ENCODE peak calls at places on chromosome 10, in five cellular contexts. D is natural killer cell; A is nephron progenitor cell; F is CD4-positive, alpha-beta T cell; P is right lobe of liver. U is an unnamed sample.

GRCh38 chr10:76491216-76491615 is 1059.8 kb downstream of the LRMDA start:
- DNase-seq in F (no peak), P (no peak), D (no peak), A (no peak), U (no peak)

GRCh38 chr10:86061301-86061873 is 305.2 kb downstream of the GRID1 start:
- DNase-seq in F (no peak), D (no peak), A (no peak), P (no peak), U (no peak)

GRCh38 chr10:30870926-30871325 is 160.7 kb downstream of the ZNF438 start:
- DNase-seq in D (no peak), P (no peak), F (no peak), A (no peak), U (no peak)

GRCh38 chr10:96511044-96511945 is 2.4 kb downstream of the TLL2 start:
- DNase-seq in F (no peak), A (peak), P (no peak), D (no peak), U (peak)

GRCh38 chr10:77634939-77635338 is 2.7 kb downstream of the KCNMA1 start:
- DNase-seq in D (no peak), F (no peak), P (no peak), A (no peak), U (no peak)

GRCh38 chr10:126090911-126091728 is 194.8 kb downstream of the FANK1 start:
- DNase-seq in F (no peak), D (no peak), P (no peak), A (no peak), U (no peak)

GRCh38 chr10:56319386-56319785 is 41.7 kb downstream of the ZWINT start:
- DNase-seq in D (no peak), A (no peak), P (no peak), F (no peak), U (no peak)

GRCh38 chr10:110503528-110504110 is 5.9 kb downstream of the DUSP5 start:
- DNase-seq in F (no peak), A (no peak), D (no peak), P (no peak), U (no peak)

GRCh38 chr10:70430489-70431445 is 10.7 kb downstream of the NODAL start:
- DNase-seq in F (no peak), P (peak), D (no peak), A (no peak), U (no peak)

GRCh38 chr10:56269181-56269580 is 91.9 kb downstream of the ZWINT start:
- DNase-seq in A (no peak), D (no peak), F (no peak), P (no peak), U (no peak)

GRCh38 chr10:49518982-49519578 is 19.8 kb downstream of the ERCC6 start:
- DNase-seq in F (no peak), A (peak), D (no peak), P (no peak), U (no peak)

GRCh38 chr10:100614416-100614815 is 78.7 kb downstream of the HIF1AN start:
- DNase-seq in F (no peak), A (no peak), D (no peak), P (no peak), U (no peak)

GRCh38 chr10:116947838-116948529 is 57.0 kb downstream of the SHTN1 start:
- DNase-seq in F (no peak), D (no peak), P (no peak), A (no peak), U (no peak)

GRCh38 chr10:97792058-97792721 is 20.4 kb upstream of the SFRP5 start:
- DNase-seq in D (peak), P (peak), F (peak), A (peak), U (peak)

GRCh38 chr10:36171546-36171945 is 529.5 kb upstream of the FZD8 start:
- DNase-seq in F (no peak), A (no peak), D (no peak), P (no peak), U (no peak)

GRCh38 chr10:21061982-21062381 is 164.9 kb upstream of the NEBL start:
- DNase-seq in F (no peak), P (no peak), A (no peak), D (no peak), U (no peak)
- TF ChIP-seq CTCF in F (no peak), P (no peak), A (no peak), D (no peak), U (no peak)

GRCh38 chr10:71782917-71783490 is 9.7 kb upstream of the VSIR start:
- DNase-seq in D (no peak), F (no peak), A (no peak), P (no peak), U (no peak)
- TF ChIP-seq CTCF in D (no peak), F (no peak), A (no peak), P (no peak), U (no peak)

DNA sequence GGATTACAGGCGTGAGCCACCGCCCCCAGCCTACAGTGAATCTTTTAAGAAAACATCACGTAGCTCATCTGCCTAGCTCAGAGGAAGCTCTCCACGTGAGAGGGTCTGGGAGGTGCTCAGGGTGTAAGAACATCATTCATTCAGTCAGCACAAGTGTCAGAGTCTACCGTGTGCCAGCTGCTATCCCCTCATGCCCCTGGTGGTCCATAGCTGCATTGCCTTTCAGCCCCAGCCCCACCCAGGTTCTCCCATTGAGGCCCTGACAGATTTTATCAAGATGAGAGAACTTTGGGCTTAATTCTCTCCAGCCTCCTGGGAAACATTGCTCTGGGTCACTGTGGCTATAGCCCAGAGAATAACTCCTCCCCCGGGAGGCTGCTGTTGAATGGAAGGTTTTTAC is 45.1 kb downstream of the ZNF503 start:
- DNase-seq in P (no peak), F (no peak), D (no peak), A (no peak), U (no peak)
- TF ChIP-seq CTCF in P (no peak), F (no peak), D (no peak), A (no peak), U (peak)

GRCh38 chr10:108783897-108784296 is 1139.4 kb downstream of the XPNPEP1 start:
- DNase-seq in A (peak), P (no peak), F (no peak), D (no peak), U (no peak)
- TF ChIP-seq CTCF in A (peak), P (peak), F (no peak), D (no peak), U (peak)

DNA sequence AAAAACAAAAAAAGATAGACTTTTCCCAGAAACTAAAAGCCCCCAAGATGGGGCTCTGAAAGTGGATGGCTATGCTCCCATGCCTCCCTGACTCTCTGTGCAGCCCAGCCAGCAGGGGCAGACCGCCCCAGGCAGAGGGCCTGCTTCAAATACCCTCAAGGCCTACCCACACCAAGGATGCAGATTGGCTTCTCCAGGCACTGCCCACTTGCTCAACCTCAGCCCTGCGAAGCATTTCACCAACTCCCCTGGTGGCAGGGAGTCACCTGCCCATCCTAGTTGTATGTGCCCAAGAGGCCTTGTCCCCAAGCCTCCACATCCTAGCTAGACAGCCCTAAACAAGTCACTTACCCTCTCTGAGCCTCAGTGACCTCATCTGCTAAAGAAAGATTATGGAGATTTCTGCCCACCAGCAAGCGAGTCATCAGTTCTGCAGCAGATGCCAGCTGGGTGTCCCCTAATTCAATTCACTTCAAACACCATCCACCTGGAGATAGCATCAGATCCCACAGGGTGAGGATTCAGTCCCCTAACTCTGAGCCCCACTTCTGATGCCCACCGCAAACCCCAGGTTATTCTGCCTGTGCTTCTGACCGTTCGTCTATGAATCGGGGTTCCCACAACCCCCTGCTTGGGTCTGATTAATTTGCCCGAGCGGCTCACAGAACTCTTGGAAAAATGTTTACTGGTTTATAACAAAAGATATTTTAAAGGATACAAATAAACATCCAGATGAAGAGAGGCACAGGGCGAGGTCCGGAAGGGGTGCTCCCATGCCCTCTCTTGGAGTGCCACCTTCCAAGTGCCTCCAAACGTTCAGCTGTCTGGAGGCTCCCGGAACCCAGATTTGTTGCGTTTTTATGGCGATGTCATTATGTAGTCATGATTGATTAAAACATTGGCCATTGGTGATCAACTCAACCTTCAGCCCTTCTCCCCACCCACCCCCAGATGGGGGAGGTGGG is 18.6 kb upstream of the ZMIZ1 start:
- DNase-seq in F (no peak), P (no peak), D (no peak), A (no peak), U (no peak)
- TF ChIP-seq CTCF in F (no peak), P (no peak), D (no peak), A (no peak), U (no peak)

DNA sequence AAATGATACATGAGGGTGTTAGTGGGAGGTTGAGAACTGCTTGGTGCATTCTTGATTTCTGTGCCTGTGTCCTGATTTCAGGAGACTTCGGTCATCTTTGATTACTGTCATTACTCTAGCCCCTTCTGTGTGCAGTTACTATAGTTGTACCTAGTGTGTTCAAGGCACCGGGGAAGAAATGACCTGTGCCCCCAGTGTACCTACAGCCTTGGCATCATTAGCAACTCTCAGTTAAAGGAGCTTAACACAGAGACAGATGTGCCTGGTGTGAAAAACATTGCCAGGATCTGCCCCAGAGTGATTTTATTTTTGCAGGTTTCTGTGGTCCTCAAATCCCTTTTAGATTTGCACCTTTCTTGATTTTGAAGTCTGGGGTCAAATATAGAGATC is 62.2 kb downstream of the ARID5B start:
- DNase-seq in A (no peak), P (no peak), D (no peak), F (no peak), U (no peak)
- TF ChIP-seq CTCF in A (no peak), P (no peak), D (no peak), F (no peak), U (no peak)